ENCODE peak calls at places on chromosomes 2 and 18, in seven cellular contexts. One of them, this sample, is unnamed.
A peak's percentile ranks its signal among the peaks of the same experiment; 100 is the strongest.

GRCh38 chr2:112603731-112604130 is 19.3 kb downstream of the CHCHD5 start:
- DNase-seq in HTR-8/SVneo: no peak
- DNase-seq in ELR: no peak
- DNase-seq in NCI-H1105: no peak
- DNase-seq in smooth muscle cell of the brain vasculature: no peak
- DNase-seq in RPMI7951: no peak
- DNase-seq in HT1080: no peak
- DNase-seq in this sample: no peak

GRCh38 chr2:105454801-105455485 is 56.1 kb upstream of the FHL2 start:
- DNase-seq in HTR-8/SVneo: peak; percentile 37
- DNase-seq in ELR: peak; percentile 77
- DNase-seq in NCI-H1105: no peak
- DNase-seq in smooth muscle cell of the brain vasculature: peak; percentile 67
- DNase-seq in RPMI7951: peak; percentile 98
- DNase-seq in HT1080: peak; percentile 68
- DNase-seq in this sample: no peak

GRCh38 chr2:34104601-34105000 is 505.5 kb upstream of the FAM98A start:
- DNase-seq in HTR-8/SVneo: no peak
- DNase-seq in ELR: peak; percentile 49
- DNase-seq in NCI-H1105: no peak
- DNase-seq in smooth muscle cell of the brain vasculature: no peak
- DNase-seq in RPMI7951: peak; percentile 56
- DNase-seq in HT1080: peak; percentile 52
- DNase-seq in this sample: peak; percentile 11

GRCh38 chr18:63824220-63824525 is 49.0 kb downstream of the SERPINB7 start:
- DNase-seq in HTR-8/SVneo: no peak
- DNase-seq in ELR: no peak
- DNase-seq in NCI-H1105: no peak
- DNase-seq in smooth muscle cell of the brain vasculature: no peak
- DNase-seq in RPMI7951: no peak
- DNase-seq in HT1080: no peak
- DNase-seq in this sample: no peak

GRCh38 chr2:228600265-228600664 is 418.8 kb upstream of the SPHKAP start:
- DNase-seq in HTR-8/SVneo: peak; percentile 14
- DNase-seq in ELR: peak; percentile 94
- DNase-seq in NCI-H1105: no peak
- DNase-seq in smooth muscle cell of the brain vasculature: no peak
- DNase-seq in RPMI7951: peak; percentile 75
- DNase-seq in HT1080: peak; percentile 75
- DNase-seq in this sample: no peak

GRCh38 chr2:239018291-239019192 is 170.7 kb downstream of the TWIST2 start:
- DNase-seq in HTR-8/SVneo: no peak
- DNase-seq in ELR: no peak
- DNase-seq in NCI-H1105: no peak
- DNase-seq in smooth muscle cell of the brain vasculature: no peak
- DNase-seq in RPMI7951: no peak
- DNase-seq in HT1080: no peak
- DNase-seq in this sample: no peak

GRCh38 chr18:7565677-7566076 is 1.4 kb upstream of the PTPRM start:
- DNase-seq in HTR-8/SVneo: no peak
- DNase-seq in ELR: no peak
- DNase-seq in NCI-H1105: no peak
- DNase-seq in smooth muscle cell of the brain vasculature: no peak
- DNase-seq in RPMI7951: no peak
- DNase-seq in HT1080: no peak
- DNase-seq in this sample: no peak

GRCh38 chr2:61758991-61759390 is 94.9 kb downstream of the FAM161A start:
- DNase-seq in HTR-8/SVneo: no peak
- DNase-seq in ELR: peak; percentile 67
- DNase-seq in NCI-H1105: no peak
- DNase-seq in smooth muscle cell of the brain vasculature: no peak
- DNase-seq in RPMI7951: peak; percentile 56
- DNase-seq in HT1080: peak; percentile 62
- DNase-seq in this sample: no peak

GRCh38 chr2:28361991-28362710 is 30.5 kb upstream of the FOSL2 start:
- DNase-seq in HTR-8/SVneo: no peak
- DNase-seq in ELR: no peak
- DNase-seq in NCI-H1105: no peak
- DNase-seq in smooth muscle cell of the brain vasculature: no peak
- DNase-seq in RPMI7951: no peak
- DNase-seq in HT1080: no peak
- DNase-seq in this sample: no peak

GRCh38 chr2:144452169-144453038 is 67.5 kb downstream of the ZEB2 start:
- DNase-seq in HTR-8/SVneo: peak; percentile 30
- DNase-seq in ELR: peak; percentile 64
- DNase-seq in NCI-H1105: no peak
- DNase-seq in smooth muscle cell of the brain vasculature: no peak
- DNase-seq in RPMI7951: no peak
- DNase-seq in HT1080: no peak
- DNase-seq in this sample: peak; percentile 62

GRCh38 chr2:228703099-228703498 is 521.6 kb upstream of the SPHKAP start:
- DNase-seq in HTR-8/SVneo: no peak
- DNase-seq in ELR: no peak
- DNase-seq in NCI-H1105: no peak
- DNase-seq in smooth muscle cell of the brain vasculature: no peak
- DNase-seq in RPMI7951: peak; percentile 29
- DNase-seq in HT1080: no peak
- DNase-seq in this sample: no peak

GRCh38 chr2:138779451-138780440 is at the start of gene NXPH2:
- DNase-seq in HTR-8/SVneo: no peak
- DNase-seq in ELR: peak; percentile 8
- DNase-seq in NCI-H1105: no peak
- DNase-seq in smooth muscle cell of the brain vasculature: no peak
- DNase-seq in RPMI7951: no peak
- DNase-seq in HT1080: no peak
- DNase-seq in this sample: no peak

GRCh38 chr2:199370150-199370780 is 87.5 kb downstream of the SATB2 start:
- DNase-seq in HTR-8/SVneo: peak; percentile 9
- DNase-seq in ELR: peak; percentile 66
- DNase-seq in NCI-H1105: no peak
- DNase-seq in smooth muscle cell of the brain vasculature: no peak
- DNase-seq in RPMI7951: peak; percentile 34
- DNase-seq in HT1080: peak; percentile 46
- DNase-seq in this sample: no peak

GRCh38 chr2:96111257-96111640 is 5.1 kb downstream of the ADRA2B start:
- DNase-seq in HTR-8/SVneo: no peak
- DNase-seq in ELR: no peak
- DNase-seq in NCI-H1105: no peak
- DNase-seq in smooth muscle cell of the brain vasculature: no peak
- DNase-seq in RPMI7951: no peak
- DNase-seq in HT1080: no peak
- DNase-seq in this sample: no peak

GRCh38 chr2:177265386-177265690 is 811 bp upstream of the NFE2L2 start:
- DNase-seq in HTR-8/SVneo: no peak
- DNase-seq in ELR: no peak
- DNase-seq in NCI-H1105: no peak
- DNase-seq in smooth muscle cell of the brain vasculature: no peak
- DNase-seq in RPMI7951: no peak
- DNase-seq in HT1080: no peak
- DNase-seq in this sample: no peak

GRCh38 chr2:3465844-3466481 is 53.4 kb downstream of the ADI1 start:
- DNase-seq in HTR-8/SVneo: peak; percentile 84
- DNase-seq in ELR: peak; percentile 90
- DNase-seq in NCI-H1105: no peak
- DNase-seq in smooth muscle cell of the brain vasculature: no peak
- DNase-seq in RPMI7951: peak; percentile 81
- DNase-seq in HT1080: peak; percentile 84
- DNase-seq in this sample: no peak

GRCh38 chr2:127411609-127412370 is 6.4 kb upstream of the PROC start:
- DNase-seq in HTR-8/SVneo: no peak
- DNase-seq in ELR: no peak
- DNase-seq in NCI-H1105: no peak
- DNase-seq in smooth muscle cell of the brain vasculature: no peak
- DNase-seq in RPMI7951: peak; percentile 22
- DNase-seq in HT1080: no peak
- DNase-seq in this sample: no peak

GRCh38 chr2:40004336-40004735 is 225.3 kb upstream of the THUMPD2 start:
- DNase-seq in HTR-8/SVneo: no peak
- DNase-seq in ELR: peak; percentile 64
- DNase-seq in NCI-H1105: no peak
- DNase-seq in smooth muscle cell of the brain vasculature: no peak
- DNase-seq in RPMI7951: no peak
- DNase-seq in HT1080: peak; percentile 44
- DNase-seq in this sample: no peak

GRCh38 chr2:240839152-240840143 is 19.4 kb upstream of the KIF1A start:
- DNase-seq in HTR-8/SVneo: no peak
- DNase-seq in ELR: peak; percentile 26
- DNase-seq in NCI-H1105: no peak
- DNase-seq in smooth muscle cell of the brain vasculature: no peak
- DNase-seq in RPMI7951: peak; percentile 99
- DNase-seq in HT1080: peak; percentile 67
- DNase-seq in this sample: no peak

GRCh38 chr2:207692206-207693065 is 19.0 kb upstream of the CCNYL1 start:
- DNase-seq in HTR-8/SVneo: peak; percentile 35
- DNase-seq in ELR: peak; percentile 56
- DNase-seq in NCI-H1105: peak; percentile 1
- DNase-seq in smooth muscle cell of the brain vasculature: no peak
- DNase-seq in RPMI7951: peak; percentile 44
- DNase-seq in HT1080: no peak
- DNase-seq in this sample: no peak

GRCh38 chr2:239944706-239945551 is 80.2 kb downstream of the NDUFA10 start:
- DNase-seq in HTR-8/SVneo: no peak
- DNase-seq in ELR: no peak
- DNase-seq in NCI-H1105: no peak
- DNase-seq in smooth muscle cell of the brain vasculature: no peak
- DNase-seq in RPMI7951: no peak
- DNase-seq in HT1080: no peak
- DNase-seq in this sample: no peak

GRCh38 chr18:23852236-23853045 is 162.1 kb upstream of the TTC39C start:
- DNase-seq in HTR-8/SVneo: no peak
- DNase-seq in ELR: no peak
- DNase-seq in NCI-H1105: no peak
- DNase-seq in smooth muscle cell of the brain vasculature: no peak
- DNase-seq in RPMI7951: no peak
- DNase-seq in HT1080: no peak
- DNase-seq in this sample: no peak

GRCh38 chr2:38957972-38958371 is 68.3 kb downstream of the ARHGEF33 start:
- DNase-seq in HTR-8/SVneo: no peak
- DNase-seq in ELR: no peak
- DNase-seq in NCI-H1105: no peak
- DNase-seq in smooth muscle cell of the brain vasculature: no peak
- DNase-seq in RPMI7951: no peak
- DNase-seq in HT1080: no peak
- DNase-seq in this sample: no peak

GRCh38 chr2:55102056-55102812 is 52.0 kb upstream of the RTN4 start:
- DNase-seq in HTR-8/SVneo: no peak
- DNase-seq in ELR: peak; percentile 88
- DNase-seq in NCI-H1105: no peak
- DNase-seq in smooth muscle cell of the brain vasculature: no peak
- DNase-seq in RPMI7951: no peak
- DNase-seq in HT1080: no peak
- DNase-seq in this sample: no peak

GRCh38 chr2:165015052-165015642 is 59.8 kb upstream of the SLC38A11 start:
- DNase-seq in HTR-8/SVneo: peak; percentile 37
- DNase-seq in ELR: peak; percentile 77
- DNase-seq in NCI-H1105: peak; percentile 63
- DNase-seq in smooth muscle cell of the brain vasculature: peak; percentile 44
- DNase-seq in RPMI7951: peak; percentile 56
- DNase-seq in HT1080: peak; percentile 57
- DNase-seq in this sample: peak; percentile 20

GRCh38 chr18:5106730-5107129 is 90.3 kb downstream of the AKAIN1 start:
- DNase-seq in HTR-8/SVneo: no peak
- DNase-seq in ELR: no peak
- DNase-seq in NCI-H1105: no peak
- DNase-seq in smooth muscle cell of the brain vasculature: no peak
- DNase-seq in RPMI7951: no peak
- DNase-seq in HT1080: no peak
- DNase-seq in this sample: no peak

GRCh38 chr2:47312504-47312875 is 90.5 kb upstream of the MSH2 start:
- DNase-seq in HTR-8/SVneo: no peak
- DNase-seq in ELR: no peak
- DNase-seq in NCI-H1105: no peak
- DNase-seq in smooth muscle cell of the brain vasculature: no peak
- DNase-seq in RPMI7951: no peak
- DNase-seq in HT1080: no peak
- DNase-seq in this sample: no peak

GRCh38 chr18:61870151-61870550 is 22.7 kb downstream of the RNF152 start:
- DNase-seq in HTR-8/SVneo: no peak
- DNase-seq in ELR: peak; percentile 61
- DNase-seq in NCI-H1105: no peak
- DNase-seq in smooth muscle cell of the brain vasculature: peak; percentile 86
- DNase-seq in RPMI7951: peak; percentile 64
- DNase-seq in HT1080: no peak
- DNase-seq in this sample: no peak

GRCh38 chr2:178069551-178069950 is 3.0 kb downstream of the PDE11A start:
- DNase-seq in HTR-8/SVneo: no peak
- DNase-seq in ELR: peak; percentile 19
- DNase-seq in NCI-H1105: no peak
- DNase-seq in smooth muscle cell of the brain vasculature: no peak
- DNase-seq in RPMI7951: no peak
- DNase-seq in HT1080: peak; percentile 15
- DNase-seq in this sample: no peak

GRCh38 chr2:145043399-145043834 is 523.5 kb upstream of the ZEB2 start:
- DNase-seq in HTR-8/SVneo: no peak
- DNase-seq in ELR: no peak
- DNase-seq in NCI-H1105: no peak
- DNase-seq in smooth muscle cell of the brain vasculature: no peak
- DNase-seq in RPMI7951: peak; percentile 97
- DNase-seq in HT1080: peak; percentile 3
- DNase-seq in this sample: no peak

GRCh38 chr2:70939001-70939846 is 3.5 kb downstream of the ATP6V1B1 start:
- DNase-seq in HTR-8/SVneo: no peak
- DNase-seq in ELR: no peak
- DNase-seq in NCI-H1105: no peak
- DNase-seq in smooth muscle cell of the brain vasculature: no peak
- DNase-seq in RPMI7951: no peak
- DNase-seq in HT1080: no peak
- DNase-seq in this sample: no peak

GRCh38 chr2:101341421-101341820 is 32.9 kb upstream of the RNF149 start:
- DNase-seq in HTR-8/SVneo: no peak
- DNase-seq in ELR: no peak
- DNase-seq in NCI-H1105: no peak
- DNase-seq in smooth muscle cell of the brain vasculature: no peak
- DNase-seq in RPMI7951: peak; percentile 17
- DNase-seq in HT1080: no peak
- DNase-seq in this sample: no peak

GRCh38 chr2:239935789-239936758 is 89.1 kb downstream of the NDUFA10 start:
- DNase-seq in HTR-8/SVneo: no peak
- DNase-seq in ELR: peak; percentile 8
- DNase-seq in NCI-H1105: no peak
- DNase-seq in smooth muscle cell of the brain vasculature: no peak
- DNase-seq in RPMI7951: no peak
- DNase-seq in HT1080: peak; percentile 59
- DNase-seq in this sample: no peak

GRCh38 chr2:234772775-234773064 is 179.1 kb upstream of the SH3BP4 start:
- DNase-seq in HTR-8/SVneo: no peak
- DNase-seq in ELR: no peak
- DNase-seq in NCI-H1105: no peak
- DNase-seq in smooth muscle cell of the brain vasculature: no peak
- DNase-seq in RPMI7951: no peak
- DNase-seq in HT1080: no peak
- DNase-seq in this sample: no peak

GRCh38 chr2:75199428-75200011 is at the start of gene TACR1:
- DNase-seq in HTR-8/SVneo: peak; percentile 35
- DNase-seq in ELR: peak; percentile 78
- DNase-seq in NCI-H1105: peak; percentile 30
- DNase-seq in smooth muscle cell of the brain vasculature: peak; percentile 10
- DNase-seq in RPMI7951: peak; percentile 69
- DNase-seq in HT1080: peak; percentile 49
- DNase-seq in this sample: no peak

GRCh38 chr2:230861564-230862255 is 3.0 kb upstream of the ITM2C start:
- DNase-seq in HTR-8/SVneo: no peak
- DNase-seq in ELR: no peak
- DNase-seq in NCI-H1105: no peak
- DNase-seq in smooth muscle cell of the brain vasculature: no peak
- DNase-seq in RPMI7951: no peak
- DNase-seq in HT1080: peak; percentile 11
- DNase-seq in this sample: no peak

GRCh38 chr2:240388471-240389301 is 46.8 kb upstream of the GPC1 start:
- DNase-seq in HTR-8/SVneo: no peak
- DNase-seq in ELR: no peak
- DNase-seq in NCI-H1105: no peak
- DNase-seq in smooth muscle cell of the brain vasculature: no peak
- DNase-seq in RPMI7951: no peak
- DNase-seq in HT1080: no peak
- DNase-seq in this sample: no peak